ENCODE peak calls at places on chromosomes 16 and 17, in ten cellular contexts. W is type B pancreatic cell; G is myocyte; N is iPS-NIHi11; K is tibial nerve; F is anterior cingulate cortex; C is stimulated activated CD4-positive, alpha-beta T cell treated with anti-CD3 and anti-CD28 coated beads, Interleukin-4, amount 100 ng/mL, for 48 hours; L is B cell; A is prostate gland; Z is choroid plexus epithelial cell. P is an unnamed sample.

GRCh38 chr16:88807142-88807625 is 3.6 kb downstream of the CDT1 start:
- DNase-seq in N (no peak), A (no peak), L (no peak), F (no peak), C (no peak), G (no peak), W (no peak), Z (no peak), K (no peak), P (no peak)

GRCh38 chr17:81457917-81458555 is 54.6 kb downstream of the ACTG1 start:
- DNase-seq in G (no peak), A (no peak), Z (no peak), F (no peak), N (no peak), K (no peak), C (no peak), W (no peak), L (no peak), P (no peak)

GRCh38 chr17:58452738-58453137 is 35.4 kb upstream of the RNF43 start:
- DNase-seq in C (no peak), A (no peak), N (no peak), L (no peak), F (no peak), K (no peak), G (no peak), Z (peak; percentile 18), W (no peak), P (no peak)

GRCh38 chr17:76137026-76137350 is 4.1 kb downstream of the FOXJ1 start:
- DNase-seq in K (no peak), C (no peak), Z (no peak), F (no peak), L (no peak), N (no peak), A (no peak), G (no peak), W (no peak), P (no peak)

GRCh38 chr16:26614102-26614864 is 452.4 kb upstream of the C16orf82 start:
- DNase-seq in K (no peak), C (no peak), A (no peak), F (no peak), L (no peak), N (no peak), Z (no peak), G (no peak), W (no peak), P (no peak)

GRCh38 chr16:66605177-66605999 is 884 bp downstream of the CMTM3 start:
- DNase-seq in A (no peak), Z (peak; percentile 38), N (peak; percentile 73), L (peak; percentile 48), K (no peak), W (no peak), C (peak; percentile 29), F (no peak), G (peak; percentile 64), P (peak; percentile 36)

GRCh38 chr17:39631403-39631802 is 4.7 kb downstream of the PPP1R1B start:
- DNase-seq in N (peak; percentile 53), A (peak; percentile 83), G (no peak), W (no peak), K (no peak), L (no peak), C (no peak), Z (no peak), F (no peak), P (no peak)

GRCh38 chr17:44218344-44219125 is 940 bp downstream of the UBTF start:
- DNase-seq in L (peak; percentile 94), F (peak; percentile 70), G (peak; percentile 92), Z (peak; percentile 91), N (peak; percentile 86), K (peak; percentile 72), A (peak; percentile 87), W (peak; percentile 90), C (peak; percentile 78), P (peak; percentile 79)

GRCh38 chr17:28812980-28813377 is 29.6 kb downstream of the FAM222B start:
- DNase-seq in A (no peak), K (no peak), Z (peak; percentile 68), N (no peak), F (no peak), G (no peak), C (no peak), L (no peak), W (no peak), P (no peak)

GRCh38 chr17:63774141-63774981 is at the start of gene DDX42:
- DNase-seq in W (peak; percentile 93), F (peak; percentile 24), K (peak; percentile 76), L (peak; percentile 95), G (peak; percentile 67), C (peak; percentile 87), A (peak; percentile 86), Z (peak; percentile 67), N (peak; percentile 90), P (peak; percentile 79)

GRCh38 chr17:27256225-27257030 is 37.5 kb upstream of the WSB1 start:
- DNase-seq in K (no peak), N (no peak), L (no peak), C (no peak), F (no peak), G (peak; percentile 15), A (no peak), Z (peak; percentile 99), W (no peak), P (no peak)

GRCh38 chr16:49281843-49282642 is 405 bp upstream of the CBLN1 start:
- DNase-seq in Z (peak; percentile 19), L (peak; percentile 11), G (no peak), C (peak; percentile 73), K (peak; percentile 23), N (peak; percentile 97), F (peak; percentile 71), A (peak; percentile 59), W (peak; percentile 96), P (no peak)

GRCh38 chr17:8350339-8350738 is 10.7 kb downstream of the ODF4 start:
- DNase-seq in N (no peak), W (no peak), K (no peak), C (no peak), G (no peak), Z (no peak), L (no peak), F (no peak), A (no peak), P (no peak)

GRCh38 chr17:74514632-74515035 is 16.6 kb downstream of the CD300LB start:
- DNase-seq in N (no peak), L (peak; percentile 68), Z (no peak), A (no peak), K (no peak), G (no peak), F (no peak), C (peak; percentile 32), W (no peak), P (no peak)

GRCh38 chr17:62816282-62816839 is 8.2 kb upstream of the MARCHF10 start:
- DNase-seq in A (no peak), Z (no peak), G (no peak), W (no peak), C (no peak), F (no peak), L (no peak), K (no peak), N (no peak), P (no peak)

GRCh38 chr16:27951752-27952151 is 111.8 kb downstream of the GSG1L start:
- DNase-seq in K (no peak), W (no peak), Z (no peak), C (no peak), A (no peak), F (no peak), N (no peak), L (no peak), G (no peak), P (no peak)

GRCh38 chr17:65385071-65385470 is 176.4 kb downstream of the AXIN2 start:
- DNase-seq in L (no peak), F (no peak), A (no peak), W (no peak), N (no peak), K (no peak), Z (no peak), G (no peak), C (no peak), P (no peak)

GRCh38 chr16:85483424-85483823 is 129.7 kb upstream of the GSE1 start:
- DNase-seq in W (no peak), N (peak; percentile 57), K (no peak), G (no peak), L (no peak), F (no peak), A (no peak), Z (no peak), C (no peak), P (no peak)

GRCh38 chr17:74937064-74938051 is 1.7 kb downstream of the OTOP3 start:
- DNase-seq in A (no peak), Z (peak; percentile 4), N (peak; percentile 72), F (no peak), L (no peak), W (no peak), K (no peak), G (no peak), C (no peak), P (no peak)

GRCh38 chr16:56558024-56558747 is 6.7 kb upstream of the MT4 start:
- DNase-seq in C (no peak), A (no peak), K (no peak), G (peak; percentile 92), Z (peak; percentile 11), W (no peak), F (peak; percentile 26), N (no peak), L (no peak), P (no peak)

GRCh38 chr17:76935331-76935730 is 67.1 kb downstream of the MGAT5B start:
- DNase-seq in G (peak; percentile 16), Z (peak; percentile 36), A (no peak), W (no peak), L (no peak), C (no peak), K (no peak), N (no peak), F (no peak), P (no peak)

GRCh38 chr17:45857977-45858708 is 13.5 kb downstream of the SPPL2C start:
- DNase-seq in A (no peak), N (peak; percentile 72), K (no peak), W (no peak), Z (peak; percentile 58), G (peak; percentile 65), L (no peak), F (no peak), C (no peak), P (no peak)

GRCh38 chr16:73037331-73037745 is 10.6 kb downstream of the ZFHX3 start:
- DNase-seq in L (no peak), A (no peak), C (no peak), F (no peak), K (no peak), G (peak; percentile 73), W (no peak), N (no peak), Z (no peak), P (no peak)

GRCh38 chr16:55846598-55847346 is 13.9 kb upstream of the CES1 start:
- DNase-seq in Z (no peak), N (no peak), W (no peak), L (no peak), G (no peak), K (no peak), C (no peak), A (no peak), F (no peak), P (no peak)

GRCh38 chr17:50472286-50472685 is 3.6 kb upstream of the CHAD start:
- DNase-seq in Z (no peak), G (no peak), K (no peak), W (no peak), L (no peak), N (no peak), A (no peak), C (no peak), F (no peak), P (no peak)

GRCh38 chr17:49456172-49456965 is 38.7 kb upstream of the NGFR start:
- DNase-seq in Z (peak; percentile 78), F (no peak), W (no peak), K (no peak), C (no peak), G (peak; percentile 92), A (no peak), N (no peak), L (no peak), P (no peak)

GRCh38 chr17:81221842-81222619 is 734 bp downstream of the CEP131 start:
- DNase-seq in L (no peak), N (no peak), F (no peak), Z (no peak), G (no peak), A (no peak), C (no peak), W (no peak), K (no peak), P (no peak)

GRCh38 chr17:70636517-70637133 is 467.3 kb downstream of the KCNJ2 start:
- DNase-seq in W (no peak), Z (peak; percentile 70), C (no peak), K (no peak), F (no peak), N (peak; percentile 50), L (peak; percentile 11), A (peak; percentile 13), G (peak; percentile 68), P (no peak)